ENCODE peak calls at places on chromosome X, in eight cellular contexts. Q is lower leg skin; S is stimulated activated naive CD4-positive, alpha-beta T cell treated with Interleukin-2 at 50 U/mL for 16 hours; E is WERI-Rb-1; I is astrocyte of the spinal cord; W is heart right ventricle; H is NCI-H1436; Y is HTR-8/SVneo. J is an unnamed sample.

GRCh38 chrX:20500171-20500865 is 233.6 kb upstream of the RPS6KA3 start:
- DNase-seq in E (no peak), I (no peak), H (no peak), W (no peak), Q (no peak), S (no peak), Y (no peak), J (no peak)

GRCh38 chrX:100662791-100663190 is 18.8 kb downstream of the SRPX2 start:
- DNase-seq in Y (no peak), H (no peak), W (no peak), E (no peak), I (no peak), S (no peak), Q (no peak), J (no peak)

GRCh38 chrX:68994135-68994882 is 165.5 kb downstream of the EFNB1 start:
- DNase-seq in Q (no peak), E (no peak), W (no peak), S (no peak), I (no peak), H (no peak), Y (no peak), J (no peak)

GRCh38 chrX:153762636-153763173 is 1.3 kb upstream of the PLXNB3 start:
- DNase-seq in W (no peak), E (peak; percentile 43), Y (no peak), H (no peak), S (no peak), Q (no peak), I (no peak), J (no peak)

GRCh38 chrX:1720826-1721225 is 106.0 kb downstream of the ASMT start:
- DNase-seq in Y (no peak), H (no peak), I (no peak), E (no peak), Q (no peak), S (no peak), W (no peak), J (no peak)

GRCh38 chrX:12702509-12703091 is 88.6 kb upstream of the PRPS2 start:
- DNase-seq in Q (no peak), H (no peak), Y (no peak), E (peak; percentile 10), I (no peak), W (no peak), S (no peak), J (no peak)

GRCh38 chrX:107629533-107629909 is 1.2 kb downstream of the PRPS1 start:
- DNase-seq in E (no peak), Y (no peak), S (peak; percentile 0), W (no peak), I (peak; percentile 27), Q (no peak), H (no peak), J (no peak)

GRCh38 chrX:104113237-104113965 is 1.1 kb downstream of the ZCCHC18 start:
- DNase-seq in E (peak; percentile 69), W (peak; percentile 24), H (peak; percentile 80), S (peak; percentile 38), Y (no peak), Q (peak; percentile 15), I (peak; percentile 49), J (no peak)

GRCh38 chrX:9378980-9379696 is 85.7 kb upstream of the TBL1X start:
- DNase-seq in Q (no peak), I (no peak), Y (no peak), H (no peak), E (no peak), S (no peak), W (no peak), J (no peak)

GRCh38 chrX:39645059-39645895 is 452.5 kb downstream of the BCOR start:
- DNase-seq in H (no peak), W (peak; percentile 60), Y (no peak), Q (peak; percentile 22), S (peak; percentile 4), I (peak; percentile 77), E (peak; percentile 30), J (no peak)

GRCh38 chrX:114970806-114971205 is 46.6 kb downstream of the IL13RA2 start:
- DNase-seq in I (no peak), E (no peak), Q (no peak), W (no peak), H (no peak), Y (no peak), S (no peak), J (no peak)

GRCh38 chrX:154401045-154401799 is 3.0 kb downstream of the RPL10 start:
- DNase-seq in H (no peak), W (no peak), Y (no peak), Q (no peak), S (no peak), E (no peak), I (no peak), J (no peak)

GRCh38 chrX:154541896-154542722 is 4.5 kb downstream of the G6PD start:
- DNase-seq in I (peak; percentile 92), H (peak; percentile 19), S (peak; percentile 46), Y (peak; percentile 62), Q (peak; percentile 65), W (peak; percentile 69), E (no peak), J (peak; percentile 69)

GRCh38 chrX:41733939-41734338 is 10.0 kb downstream of the GPR82 start:
- DNase-seq in I (no peak), E (no peak), Y (no peak), S (no peak), W (no peak), Q (no peak), H (no peak), J (no peak)

GRCh38 chrX:39532761-39533160 is 565.0 kb downstream of the BCOR start:
- DNase-seq in S (no peak), W (no peak), H (no peak), Y (no peak), I (no peak), Q (no peak), E (no peak), J (no peak)

GRCh38 chrX:55450259-55450658 is 1.7 kb upstream of the MAGEH1 start:
- DNase-seq in I (no peak), H (no peak), E (peak; percentile 7), W (peak; percentile 4), Y (no peak), Q (no peak), S (no peak), J (no peak)

GRCh38 chrX:11351375-11352295 is 58.4 kb downstream of the AMELX start:
- DNase-seq in Y (no peak), I (peak; percentile 71), W (peak; percentile 73), H (no peak), E (no peak), S (no peak), Q (no peak), J (no peak)

GRCh38 chrX:9566150-9566621 is 101.3 kb downstream of the TBL1X start:
- DNase-seq in S (no peak), Y (peak; percentile 27), W (peak; percentile 54), E (no peak), I (peak; percentile 90), Q (peak; percentile 51), H (no peak), J (no peak)

GRCh38 chrX:1196436-1196835 is 16.0 kb downstream of the CRLF2 start:
- DNase-seq in S (no peak), Q (no peak), H (no peak), Y (no peak), I (no peak), E (no peak), W (no peak), J (no peak)

GRCh38 chrX:100296183-100296753 is 113.8 kb downstream of the PCDH19 start:
- DNase-seq in Y (no peak), W (no peak), H (no peak), S (no peak), I (no peak), Q (no peak), E (no peak), J (peak; percentile 13)

GRCh38 chrX:97843200-97843811 is 959.6 kb downstream of the RPA4 start:
- DNase-seq in W (no peak), S (no peak), Q (no peak), Y (no peak), I (no peak), H (no peak), E (no peak), J (no peak)

GRCh38 chrX:137166591-137166990 is 132.8 kb upstream of the GPR101 start:
- DNase-seq in I (no peak), S (no peak), W (no peak), Y (no peak), H (no peak), Q (no peak), E (peak; percentile 15), J (no peak)

GRCh38 chrX:374566-374965 is 12.1 kb downstream of the PPP2R3B start:
- DNase-seq in Q (no peak), S (no peak), E (no peak), Y (no peak), H (no peak), I (no peak), W (no peak), J (no peak)

GRCh38 chrX:101799387-101799786 is 132.4 kb downstream of the ZMAT1 start:
- DNase-seq in I (peak; percentile 85), H (peak; percentile 87), Y (peak; percentile 3), Q (peak; percentile 88), E (peak; percentile 84), S (peak; percentile 62), W (peak; percentile 90), J (peak; percentile 83)

GRCh38 chrX:101395789-101396188 is 5.0 kb downstream of the RPL36A start:
- DNase-seq in I (no peak), E (no peak), Q (no peak), H (no peak), S (no peak), W (no peak), Y (no peak), J (no peak)

GRCh38 chrX:150150780-150151125 is 212.4 kb upstream of the MAMLD1 start:
- DNase-seq in I (no peak), Q (no peak), S (no peak), W (no peak), H (no peak), Y (no peak), E (no peak), J (no peak)

GRCh38 chrX:9948406-9948805 is 18.8 kb upstream of the CLDN34 start:
- DNase-seq in S (no peak), I (peak; percentile 60), Y (no peak), W (no peak), E (no peak), Q (no peak), H (no peak), J (no peak)

GRCh38 chrX:51395807-51396728 is 63.4 kb downstream of the NUDT10 start:
- DNase-seq in I (no peak), W (peak; percentile 3), Y (no peak), Q (no peak), E (no peak), H (no peak), S (peak; percentile 26), J (peak; percentile 51)

GRCh38 chrX:121987163-121987562 is 939.8 kb downstream of the GLUD2 start:
- DNase-seq in Q (no peak), H (no peak), S (no peak), E (no peak), Y (no peak), W (no peak), I (peak; percentile 30), J (no peak)

GRCh38 chrX:49176421-49177326 is 5.0 kb downstream of the PLP2 start:
- DNase-seq in H (no peak), I (no peak), Q (no peak), S (no peak), Y (no peak), E (peak; percentile 67), W (no peak), J (no peak)

GRCh38 chrX:111182938-111183337 is 86.9 kb downstream of the PAK3 start:
- DNase-seq in W (no peak), Q (no peak), H (no peak), I (no peak), Y (no peak), S (no peak), E (no peak), J (no peak)

GRCh38 chrX:7272301-7272700 is 124.3 kb upstream of the PUDP start:
- DNase-seq in Q (no peak), H (no peak), Y (no peak), I (no peak), E (no peak), S (no peak), W (no peak), J (no peak)

GRCh38 chrX:129771266-129771995 is 8.3 kb upstream of the SASH3 start:
- DNase-seq in E (no peak), Y (no peak), S (peak; percentile 15), W (no peak), I (no peak), H (no peak), Q (no peak), J (no peak)

GRCh38 chrX:2608638-2609430 is 82.3 kb upstream of the CD99 start:
- DNase-seq in Y (peak; percentile 88), I (peak; percentile 82), H (no peak), W (peak; percentile 86), E (peak; percentile 92), S (no peak), Q (peak; percentile 82), J (peak; percentile 99)

J was measured in left lung.